ENCODE peak calls at places on chromosomes 6 and 20, in eight cellular contexts. One of them, this sample, is unnamed.

GRCh38 chr6:169169375-169169774 is 84.3 kb downstream of the THBS2 start:
- DNase-seq in fibroblast of lung: no peak
- DNase-seq in A549: no peak
- DNase-seq in tibial artery: peak; percentile 65
- DNase-seq in heart left ventricle: no peak
- DNase-seq in prostate gland: no peak
- DNase-seq in adrenal gland: no peak
- DNase-seq in choroid plexus epithelial cell: no peak
- DNase-seq in this sample: no peak

GRCh38 chr20:47343007-47343472 is 13.5 kb downstream of the ZMYND8 start:
- DNase-seq in fibroblast of lung: no peak
- DNase-seq in A549: no peak
- DNase-seq in tibial artery: peak; percentile 75
- DNase-seq in heart left ventricle: no peak
- DNase-seq in prostate gland: no peak
- DNase-seq in adrenal gland: no peak
- DNase-seq in choroid plexus epithelial cell: peak; percentile 59
- DNase-seq in this sample: no peak

GRCh38 chr6:156434795-156435190 is 342.4 kb upstream of the ARID1B start:
- DNase-seq in fibroblast of lung: no peak
- DNase-seq in A549: no peak
- DNase-seq in tibial artery: no peak
- DNase-seq in heart left ventricle: no peak
- DNase-seq in prostate gland: no peak
- DNase-seq in adrenal gland: no peak
- DNase-seq in choroid plexus epithelial cell: no peak
- DNase-seq in this sample: no peak

GRCh38 chr6:30556964-30557682 is at the start of gene PRR3:
- DNase-seq in fibroblast of lung: peak; percentile 84
- DNase-seq in A549: peak; percentile 93
- DNase-seq in tibial artery: peak; percentile 94
- DNase-seq in heart left ventricle: peak; percentile 87
- DNase-seq in prostate gland: peak; percentile 66
- DNase-seq in adrenal gland: peak; percentile 92
- DNase-seq in choroid plexus epithelial cell: peak; percentile 92
- DNase-seq in this sample: peak; percentile 77

GRCh38 chr6:82208914-82209313 is 38.6 kb downstream of the IBTK start:
- DNase-seq in fibroblast of lung: no peak
- DNase-seq in A549: no peak
- DNase-seq in tibial artery: no peak
- DNase-seq in heart left ventricle: no peak
- DNase-seq in prostate gland: no peak
- DNase-seq in adrenal gland: no peak
- DNase-seq in choroid plexus epithelial cell: no peak
- DNase-seq in this sample: no peak

GRCh38 chr6:33252758-33253157 is 18.9 kb downstream of the VPS52 start:
- DNase-seq in fibroblast of lung: peak; percentile 55
- DNase-seq in A549: no peak
- DNase-seq in tibial artery: no peak
- DNase-seq in heart left ventricle: no peak
- DNase-seq in prostate gland: no peak
- DNase-seq in adrenal gland: no peak
- DNase-seq in choroid plexus epithelial cell: no peak
- DNase-seq in this sample: no peak

GRCh38 chr20:41452226-41452625 is 85.6 kb upstream of the EMILIN3 start:
- DNase-seq in fibroblast of lung: no peak
- DNase-seq in A549: no peak
- DNase-seq in tibial artery: no peak
- DNase-seq in heart left ventricle: no peak
- DNase-seq in prostate gland: no peak
- DNase-seq in adrenal gland: no peak
- DNase-seq in choroid plexus epithelial cell: no peak
- DNase-seq in this sample: no peak

GRCh38 chr6:12119085-12119588 is 107.0 kb downstream of the HIVEP1 start:
- DNase-seq in fibroblast of lung: no peak
- DNase-seq in A549: peak; percentile 27
- DNase-seq in tibial artery: no peak
- DNase-seq in heart left ventricle: no peak
- DNase-seq in prostate gland: no peak
- DNase-seq in adrenal gland: no peak
- DNase-seq in choroid plexus epithelial cell: no peak
- DNase-seq in this sample: peak; percentile 61

GRCh38 chr20:50568549-50568942 is 58.4 kb downstream of the PTPN1 start:
- DNase-seq in fibroblast of lung: no peak
- DNase-seq in A549: no peak
- DNase-seq in tibial artery: no peak
- DNase-seq in heart left ventricle: no peak
- DNase-seq in prostate gland: no peak
- DNase-seq in adrenal gland: no peak
- DNase-seq in choroid plexus epithelial cell: no peak
- DNase-seq in this sample: no peak

GRCh38 chr20:38230957-38231785 is 29.4 kb downstream of the KIAA1755 start:
- DNase-seq in fibroblast of lung: peak; percentile 58
- DNase-seq in A549: no peak
- DNase-seq in tibial artery: no peak
- DNase-seq in heart left ventricle: no peak
- DNase-seq in prostate gland: no peak
- DNase-seq in adrenal gland: no peak
- DNase-seq in choroid plexus epithelial cell: no peak
- DNase-seq in this sample: no peak

GRCh38 chr6:105993769-105994521 is 92.2 kb upstream of the PRDM1 start:
- DNase-seq in fibroblast of lung: peak; percentile 42
- DNase-seq in A549: no peak
- DNase-seq in tibial artery: no peak
- DNase-seq in heart left ventricle: peak; percentile 27
- DNase-seq in prostate gland: no peak
- DNase-seq in adrenal gland: peak; percentile 17
- DNase-seq in choroid plexus epithelial cell: peak; percentile 35
- DNase-seq in this sample: no peak

GRCh38 chr6:147651249-147652063 is 143.0 kb downstream of the SAMD5 start:
- DNase-seq in fibroblast of lung: peak; percentile 70
- DNase-seq in A549: peak; percentile 8
- DNase-seq in tibial artery: no peak
- DNase-seq in heart left ventricle: peak; percentile 35
- DNase-seq in prostate gland: no peak
- DNase-seq in adrenal gland: peak; percentile 35
- DNase-seq in choroid plexus epithelial cell: peak; percentile 58
- DNase-seq in this sample: no peak
- TF ChIP-seq CTCF in fibroblast of lung: peak; percentile 41
- TF ChIP-seq CTCF in A549: no peak
- TF ChIP-seq CTCF in tibial artery: no peak
- TF ChIP-seq CTCF in heart left ventricle: peak; percentile 44
- TF ChIP-seq CTCF in prostate gland: no peak
- TF ChIP-seq CTCF in adrenal gland: peak; percentile 14
- TF ChIP-seq CTCF in choroid plexus epithelial cell: peak; percentile 49
- TF ChIP-seq CTCF in this sample: no peak

GRCh38 chr20:53867741-53868351 is 202.5 kb downstream of the BCAS1 start:
- DNase-seq in fibroblast of lung: no peak
- DNase-seq in A549: no peak
- DNase-seq in tibial artery: no peak
- DNase-seq in heart left ventricle: no peak
- DNase-seq in prostate gland: peak; percentile 42
- DNase-seq in adrenal gland: no peak
- DNase-seq in choroid plexus epithelial cell: no peak
- DNase-seq in this sample: no peak

GRCh38 chr20:53870426-53871199 is 199.8 kb downstream of the BCAS1 start:
- DNase-seq in fibroblast of lung: no peak
- DNase-seq in A549: no peak
- DNase-seq in tibial artery: no peak
- DNase-seq in heart left ventricle: no peak
- DNase-seq in prostate gland: no peak
- DNase-seq in adrenal gland: no peak
- DNase-seq in choroid plexus epithelial cell: no peak
- DNase-seq in this sample: no peak

GRCh38 chr20:53872081-53872541 is 198.3 kb downstream of the BCAS1 start:
- DNase-seq in fibroblast of lung: peak; percentile 32
- DNase-seq in A549: no peak
- DNase-seq in tibial artery: no peak
- DNase-seq in heart left ventricle: no peak
- DNase-seq in prostate gland: no peak
- DNase-seq in adrenal gland: no peak
- DNase-seq in choroid plexus epithelial cell: peak; percentile 31
- DNase-seq in this sample: no peak

GRCh38 chr20:53871541-53871940 is 198.9 kb downstream of the BCAS1 start:
- DNase-seq in fibroblast of lung: no peak
- DNase-seq in A549: no peak
- DNase-seq in tibial artery: no peak
- DNase-seq in heart left ventricle: no peak
- DNase-seq in prostate gland: no peak
- DNase-seq in adrenal gland: no peak
- DNase-seq in choroid plexus epithelial cell: no peak
- DNase-seq in this sample: no peak

GRCh38 chr20:53869466-53870258 is 200.7 kb downstream of the BCAS1 start:
- DNase-seq in fibroblast of lung: peak; percentile 73
- DNase-seq in A549: peak; percentile 93
- DNase-seq in tibial artery: peak; percentile 71
- DNase-seq in heart left ventricle: peak; percentile 54
- DNase-seq in prostate gland: peak; percentile 87
- DNase-seq in adrenal gland: peak; percentile 66
- DNase-seq in choroid plexus epithelial cell: peak; percentile 91
- DNase-seq in this sample: peak; percentile 52
- TF ChIP-seq CTCF in fibroblast of lung: peak; percentile 92
- TF ChIP-seq CTCF in A549: peak; percentile 87
- TF ChIP-seq CTCF in tibial artery: peak; percentile 85
- TF ChIP-seq CTCF in heart left ventricle: peak; percentile 78
- TF ChIP-seq CTCF in prostate gland: peak; percentile 89
- TF ChIP-seq CTCF in adrenal gland: peak; percentile 84
- TF ChIP-seq CTCF in choroid plexus epithelial cell: peak; percentile 90
- TF ChIP-seq CTCF in this sample: peak; percentile 77

DNA sequence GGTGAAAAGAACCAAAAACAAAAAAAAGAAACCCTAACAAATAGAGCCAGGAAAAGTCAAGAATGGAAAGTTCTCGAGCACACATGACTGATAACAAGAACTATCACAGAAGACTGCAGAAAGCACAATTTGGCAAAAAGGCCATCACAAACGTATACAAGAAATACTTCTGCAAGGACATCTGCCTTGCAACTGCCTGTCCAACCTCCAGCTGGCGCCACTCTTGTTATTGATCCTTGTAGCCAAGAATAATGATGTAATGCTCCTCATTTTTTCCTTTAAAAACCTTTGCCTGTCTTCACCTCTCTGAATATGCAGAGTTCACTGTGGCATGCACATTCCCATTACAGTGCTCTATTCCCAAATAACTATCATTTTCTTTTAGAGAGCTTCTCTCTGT is 87.9 kb upstream of the BMP5 start:
- DNase-seq in fibroblast of lung: no peak
- DNase-seq in A549: no peak
- DNase-seq in tibial artery: no peak
- DNase-seq in heart left ventricle: no peak
- DNase-seq in prostate gland: no peak
- DNase-seq in adrenal gland: no peak
- DNase-seq in choroid plexus epithelial cell: peak; percentile 45
- DNase-seq in this sample: no peak
- TF ChIP-seq CTCF in fibroblast of lung: peak; percentile 42
- TF ChIP-seq CTCF in A549: no peak
- TF ChIP-seq CTCF in tibial artery: no peak
- TF ChIP-seq CTCF in heart left ventricle: no peak
- TF ChIP-seq CTCF in prostate gland: no peak
- TF ChIP-seq CTCF in adrenal gland: no peak
- TF ChIP-seq CTCF in choroid plexus epithelial cell: peak; percentile 70
- TF ChIP-seq CTCF in this sample: no peak

GRCh38 chr6:96542702-96543101 is 20.2 kb upstream of the FHL5 start:
- DNase-seq in fibroblast of lung: no peak
- DNase-seq in A549: peak; percentile 2
- DNase-seq in tibial artery: no peak
- DNase-seq in heart left ventricle: no peak
- DNase-seq in prostate gland: no peak
- DNase-seq in adrenal gland: no peak
- DNase-seq in choroid plexus epithelial cell: peak; percentile 43
- DNase-seq in this sample: no peak
- TF ChIP-seq CTCF in fibroblast of lung: peak; percentile 37
- TF ChIP-seq CTCF in A549: peak; percentile 20
- TF ChIP-seq CTCF in tibial artery: peak; percentile 58
- TF ChIP-seq CTCF in heart left ventricle: peak; percentile 42
- TF ChIP-seq CTCF in prostate gland: no peak
- TF ChIP-seq CTCF in adrenal gland: peak; percentile 42
- TF ChIP-seq CTCF in choroid plexus epithelial cell: peak; percentile 65
- TF ChIP-seq CTCF in this sample: peak; percentile 27

GRCh38 chr6:167409689-167410088 is 84.8 kb downstream of the TTLL2 start:
- DNase-seq in fibroblast of lung: no peak
- DNase-seq in A549: no peak
- DNase-seq in tibial artery: no peak
- DNase-seq in heart left ventricle: no peak
- DNase-seq in prostate gland: no peak
- DNase-seq in adrenal gland: no peak
- DNase-seq in choroid plexus epithelial cell: no peak
- DNase-seq in this sample: no peak
- TF ChIP-seq CTCF in fibroblast of lung: no peak
- TF ChIP-seq CTCF in A549: no peak
- TF ChIP-seq CTCF in tibial artery: no peak
- TF ChIP-seq CTCF in heart left ventricle: no peak
- TF ChIP-seq CTCF in prostate gland: no peak
- TF ChIP-seq CTCF in adrenal gland: no peak
- TF ChIP-seq CTCF in choroid plexus epithelial cell: no peak
- TF ChIP-seq CTCF in this sample: no peak

GRCh38 chr20:61980647-61981583 is 84.8 kb downstream of the TAF4 start:
- DNase-seq in fibroblast of lung: no peak
- DNase-seq in A549: peak; percentile 65
- DNase-seq in tibial artery: no peak
- DNase-seq in heart left ventricle: peak; percentile 57
- DNase-seq in prostate gland: no peak
- DNase-seq in adrenal gland: peak; percentile 81
- DNase-seq in choroid plexus epithelial cell: peak; percentile 56
- DNase-seq in this sample: no peak
- TF ChIP-seq CTCF in fibroblast of lung: peak; percentile 39
- TF ChIP-seq CTCF in A549: peak; percentile 50
- TF ChIP-seq CTCF in tibial artery: peak; percentile 21
- TF ChIP-seq CTCF in heart left ventricle: peak; percentile 51
- TF ChIP-seq CTCF in prostate gland: peak; percentile 28
- TF ChIP-seq CTCF in adrenal gland: peak; percentile 72
- TF ChIP-seq CTCF in choroid plexus epithelial cell: peak; percentile 72
- TF ChIP-seq CTCF in this sample: no peak

DNA sequence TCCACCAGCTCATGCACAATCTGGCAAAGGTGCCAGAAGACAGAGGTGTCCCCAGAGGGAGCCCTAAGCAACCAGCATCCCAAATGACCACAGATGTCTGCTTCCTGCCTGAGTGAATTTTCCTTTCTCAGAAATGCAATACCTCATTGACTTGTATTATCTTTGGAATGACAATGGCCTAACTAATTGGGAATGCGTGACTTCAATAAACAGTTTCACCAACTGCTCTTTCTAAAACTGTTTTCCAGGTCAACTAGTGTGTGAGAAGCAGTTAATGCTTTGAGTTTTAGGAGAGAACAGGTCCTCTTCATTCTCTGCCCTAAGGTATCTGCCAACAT is 108.9 kb upstream of the SNX9 start:
- DNase-seq in fibroblast of lung: peak; percentile 80
- DNase-seq in A549: no peak
- DNase-seq in tibial artery: no peak
- DNase-seq in heart left ventricle: no peak
- DNase-seq in prostate gland: no peak
- DNase-seq in adrenal gland: no peak
- DNase-seq in choroid plexus epithelial cell: peak; percentile 23
- DNase-seq in this sample: no peak
- TF ChIP-seq CTCF in fibroblast of lung: no peak
- TF ChIP-seq CTCF in A549: no peak
- TF ChIP-seq CTCF in tibial artery: no peak
- TF ChIP-seq CTCF in heart left ventricle: no peak
- TF ChIP-seq CTCF in prostate gland: no peak
- TF ChIP-seq CTCF in adrenal gland: no peak
- TF ChIP-seq CTCF in choroid plexus epithelial cell: no peak
- TF ChIP-seq CTCF in this sample: no peak